ENCODE peak calls at places on chromosomes 6 and 20, in nine cellular contexts. R is HEK293T, J is caudate nucleus, U is dermis microvascular lymphatic vessel endothelial cell, P is kidney tubule cell, A is heart left ventricle, S is left ventricle myocardium superior, N is LoVo, O is MM.1S. B is an unnamed sample.
A peak's percentile ranks its signal among the peaks of the same experiment; 100 is the strongest.

GRCh38 chr20:41248371-41249024 is 69.0 kb downstream of the ZHX3 start:
- DNase-seq in R (no peak), J (peak; percentile 36), U (peak; percentile 81), P (peak; percentile 31), A (peak; percentile 17), S (no peak), N (no peak), O (no peak), B (no peak)

GRCh38 chr6:20801595-20801994 is 267.3 kb downstream of the CDKAL1 start:
- DNase-seq in R (no peak), J (no peak), U (no peak), P (no peak), A (no peak), S (no peak), N (no peak), O (no peak), B (no peak)

GRCh38 chr6:3471711-3472110 is 14.9 kb upstream of the SLC22A23 start:
- DNase-seq in R (no peak), J (no peak), U (no peak), P (no peak), A (no peak), S (no peak), N (no peak), O (no peak), B (no peak)

GRCh38 chr20:3479759-3480615 is 9.2 kb downstream of the ATRN start:
- DNase-seq in R (no peak), J (no peak), U (no peak), P (no peak), A (no peak), S (no peak), N (no peak), O (no peak), B (no peak)

GRCh38 chr6:113856011-113856551 is 1.1 kb upstream of the MARCKS start:
- DNase-seq in R (peak; percentile 20), J (no peak), U (peak; percentile 67), P (peak; percentile 52), A (no peak), S (peak; percentile 33), N (no peak), O (peak; percentile 32), B (no peak)

GRCh38 chr20:8693709-8694108 is 375.2 kb upstream of the PLCB4 start:
- DNase-seq in R (no peak), J (no peak), U (no peak), P (peak; percentile 93), A (no peak), S (no peak), N (no peak), O (no peak), B (no peak)

GRCh38 chr6:112343375-112343774 is 3.8 kb upstream of the RFPL4B start:
- DNase-seq in R (no peak), J (no peak), U (no peak), P (no peak), A (no peak), S (no peak), N (no peak), O (no peak), B (no peak)

GRCh38 chr6:141229296-141229695 is 903.4 kb upstream of the GJE1 start:
- DNase-seq in R (no peak), J (no peak), U (no peak), P (no peak), A (no peak), S (no peak), N (no peak), O (no peak), B (no peak)

B was measured in type B pancreatic cell.